ENCODE peak calls at places on chromosomes 2 and 18, in five cellular contexts. One of them, this sample, is unnamed.

GRCh38 chr2:30273574-30273929 is 42.2 kb downstream of the LBH start:
- DNase-seq in body of pancreas: no peak
- DNase-seq in HL-60: no peak
- DNase-seq in astrocyte of the spinal cord: no peak
- DNase-seq in endothelial cell: no peak
- DNase-seq in this sample: no peak

GRCh38 chr2:3320910-3321605 is 56.6 kb downstream of the EIPR1 start:
- DNase-seq in body of pancreas: no peak
- DNase-seq in HL-60: no peak
- DNase-seq in astrocyte of the spinal cord: no peak
- DNase-seq in endothelial cell: no peak
- DNase-seq in this sample: no peak

GRCh38 chr2:43225093-43225787 is 1.2 kb downstream of the ZFP36L2 start:
- DNase-seq in body of pancreas: peak; percentile 67
- DNase-seq in HL-60: no peak
- DNase-seq in astrocyte of the spinal cord: peak; percentile 78
- DNase-seq in endothelial cell: peak; percentile 28
- DNase-seq in this sample: peak; percentile 54

GRCh38 chr2:233480490-233481202 is 85.9 kb downstream of the USP40 start:
- DNase-seq in body of pancreas: no peak
- DNase-seq in HL-60: peak; percentile 76
- DNase-seq in astrocyte of the spinal cord: peak; percentile 43
- DNase-seq in endothelial cell: no peak
- DNase-seq in this sample: no peak

GRCh38 chr2:219254590-219255219 is 987 bp upstream of the TUBA4A start:
- DNase-seq in body of pancreas: no peak
- DNase-seq in HL-60: peak; percentile 80
- DNase-seq in astrocyte of the spinal cord: no peak
- DNase-seq in endothelial cell: no peak
- DNase-seq in this sample: no peak

GRCh38 chr2:63408530-63408929 is 179.7 kb downstream of the WDPCP start:
- DNase-seq in body of pancreas: no peak
- DNase-seq in HL-60: no peak
- DNase-seq in astrocyte of the spinal cord: no peak
- DNase-seq in endothelial cell: no peak
- DNase-seq in this sample: no peak

GRCh38 chr2:218882866-218883366 is 2.3 kb downstream of the WNT10A start:
- DNase-seq in body of pancreas: no peak
- DNase-seq in HL-60: no peak
- DNase-seq in astrocyte of the spinal cord: no peak
- DNase-seq in endothelial cell: no peak
- DNase-seq in this sample: no peak

GRCh38 chr18:7133181-7133580 is 15.6 kb upstream of the LAMA1 start:
- DNase-seq in body of pancreas: no peak
- DNase-seq in HL-60: no peak
- DNase-seq in astrocyte of the spinal cord: peak; percentile 44
- DNase-seq in endothelial cell: no peak
- DNase-seq in this sample: no peak

GRCh38 chr2:99101697-99102096 is 39.8 kb upstream of the C2orf15 start:
- DNase-seq in body of pancreas: no peak
- DNase-seq in HL-60: peak; percentile 23
- DNase-seq in astrocyte of the spinal cord: peak; percentile 12
- DNase-seq in endothelial cell: no peak
- DNase-seq in this sample: no peak

GRCh38 chr2:201172279-201172678 is 10.7 kb upstream of the CASP10 start:
- DNase-seq in body of pancreas: no peak
- DNase-seq in HL-60: no peak
- DNase-seq in astrocyte of the spinal cord: no peak
- DNase-seq in endothelial cell: no peak
- DNase-seq in this sample: no peak

GRCh38 chr2:120341977-120342376 is 4.0 kb upstream of the INHBB start:
- DNase-seq in body of pancreas: no peak
- DNase-seq in HL-60: peak; percentile 44
- DNase-seq in astrocyte of the spinal cord: no peak
- DNase-seq in endothelial cell: no peak
- DNase-seq in this sample: no peak

GRCh38 chr2:232432598-232433184 is 23.3 kb upstream of the ALPI start:
- DNase-seq in body of pancreas: no peak
- DNase-seq in HL-60: no peak
- DNase-seq in astrocyte of the spinal cord: no peak
- DNase-seq in endothelial cell: peak; percentile 72
- DNase-seq in this sample: no peak

GRCh38 chr18:7789853-7790552 is 222.9 kb downstream of the PTPRM start:
- DNase-seq in body of pancreas: peak; percentile 23
- DNase-seq in HL-60: no peak
- DNase-seq in astrocyte of the spinal cord: peak; percentile 60
- DNase-seq in endothelial cell: peak; percentile 33
- DNase-seq in this sample: peak; percentile 20

GRCh38 chr2:15860051-15860663 is 80.2 kb upstream of the MYCN start:
- DNase-seq in body of pancreas: no peak
- DNase-seq in HL-60: no peak
- DNase-seq in astrocyte of the spinal cord: no peak
- DNase-seq in endothelial cell: no peak
- DNase-seq in this sample: no peak

GRCh38 chr18:78664048-78664447 is 315.6 kb upstream of the SALL3 start:
- DNase-seq in body of pancreas: no peak
- DNase-seq in HL-60: no peak
- DNase-seq in astrocyte of the spinal cord: no peak
- DNase-seq in endothelial cell: no peak
- DNase-seq in this sample: no peak

GRCh38 chr2:216842634-216843033 is 17.2 kb downstream of the TNP1 start:
- DNase-seq in body of pancreas: peak; percentile 16
- DNase-seq in HL-60: no peak
- DNase-seq in astrocyte of the spinal cord: no peak
- DNase-seq in endothelial cell: no peak
- DNase-seq in this sample: no peak

GRCh38 chr2:215728504-215729065 is 284.8 kb downstream of the MREG start:
- DNase-seq in body of pancreas: no peak
- DNase-seq in HL-60: peak; percentile 59
- DNase-seq in astrocyte of the spinal cord: peak; percentile 98
- DNase-seq in endothelial cell: no peak
- DNase-seq in this sample: no peak

GRCh38 chr2:2639251-2640139 is 308.4 kb upstream of the MYT1L start:
- DNase-seq in body of pancreas: no peak
- DNase-seq in HL-60: no peak
- DNase-seq in astrocyte of the spinal cord: no peak
- DNase-seq in endothelial cell: no peak
- DNase-seq in this sample: no peak

GRCh38 chr2:31147645-31148044 is 9.4 kb upstream of the GALNT14 start:
- DNase-seq in body of pancreas: no peak
- DNase-seq in HL-60: no peak
- DNase-seq in astrocyte of the spinal cord: no peak
- DNase-seq in endothelial cell: no peak
- DNase-seq in this sample: no peak

GRCh38 chr18:32470136-32470712 is 458 bp downstream of the GAREM1 start:
- DNase-seq in body of pancreas: peak; percentile 57
- DNase-seq in HL-60: no peak
- DNase-seq in astrocyte of the spinal cord: no peak
- DNase-seq in endothelial cell: peak; percentile 46
- DNase-seq in this sample: peak; percentile 64

GRCh38 chr2:18630101-18630500 is 40.7 kb upstream of the NT5C1B start:
- DNase-seq in body of pancreas: no peak
- DNase-seq in HL-60: no peak
- DNase-seq in astrocyte of the spinal cord: peak; percentile 28
- DNase-seq in endothelial cell: no peak
- DNase-seq in this sample: no peak

GRCh38 chr2:196821195-196821594 is 12.0 kb upstream of the C2orf66 start:
- DNase-seq in body of pancreas: no peak
- DNase-seq in HL-60: no peak
- DNase-seq in astrocyte of the spinal cord: peak; percentile 26
- DNase-seq in endothelial cell: no peak
- DNase-seq in this sample: no peak

GRCh38 chr2:9310390-9310789 is 103.8 kb downstream of the ASAP2 start:
- DNase-seq in body of pancreas: peak; percentile 32
- DNase-seq in HL-60: no peak
- DNase-seq in astrocyte of the spinal cord: peak; percentile 82
- DNase-seq in endothelial cell: no peak
- DNase-seq in this sample: no peak

GRCh38 chr2:229129738-229130371 is 141.2 kb downstream of the PID1 start:
- DNase-seq in body of pancreas: no peak
- DNase-seq in HL-60: no peak
- DNase-seq in astrocyte of the spinal cord: peak; percentile 38
- DNase-seq in endothelial cell: no peak
- DNase-seq in this sample: no peak

GRCh38 chr2:223270538-223270937 is 218.5 kb downstream of the KCNE4 start:
- DNase-seq in body of pancreas: no peak
- DNase-seq in HL-60: no peak
- DNase-seq in astrocyte of the spinal cord: no peak
- DNase-seq in endothelial cell: no peak
- DNase-seq in this sample: no peak

GRCh38 chr2:227186751-227187150 is 22.3 kb downstream of the COL4A3 start:
- DNase-seq in body of pancreas: no peak
- DNase-seq in HL-60: no peak
- DNase-seq in astrocyte of the spinal cord: no peak
- DNase-seq in endothelial cell: no peak
- DNase-seq in this sample: no peak

GRCh38 chr18:44590976-44591375 is 89.7 kb upstream of the SETBP1 start:
- DNase-seq in body of pancreas: no peak
- DNase-seq in HL-60: no peak
- DNase-seq in astrocyte of the spinal cord: peak; percentile 10
- DNase-seq in endothelial cell: no peak
- DNase-seq in this sample: no peak

GRCh38 chr18:78670778-78671405 is 308.7 kb upstream of the SALL3 start:
- DNase-seq in body of pancreas: no peak
- DNase-seq in HL-60: no peak
- DNase-seq in astrocyte of the spinal cord: no peak
- DNase-seq in endothelial cell: no peak
- DNase-seq in this sample: no peak

GRCh38 chr2:234495076-234495800 is 1.6 kb downstream of the ARL4C start:
- DNase-seq in body of pancreas: no peak
- DNase-seq in HL-60: no peak
- DNase-seq in astrocyte of the spinal cord: no peak
- DNase-seq in endothelial cell: no peak
- DNase-seq in this sample: peak; percentile 49

GRCh38 chr2:213232649-213233437 is 51.4 kb upstream of the SPAG16 start:
- DNase-seq in body of pancreas: no peak
- DNase-seq in HL-60: peak; percentile 84
- DNase-seq in astrocyte of the spinal cord: peak; percentile 82
- DNase-seq in endothelial cell: no peak
- DNase-seq in this sample: peak; percentile 5

GRCh38 chr2:228728961-228729360 is 542.1 kb downstream of the PID1 start:
- DNase-seq in body of pancreas: no peak
- DNase-seq in HL-60: no peak
- DNase-seq in astrocyte of the spinal cord: peak; percentile 22
- DNase-seq in endothelial cell: no peak
- DNase-seq in this sample: no peak

GRCh38 chr18:79951545-79952456 is at the start of gene SLC66A2:
- DNase-seq in body of pancreas: peak; percentile 94
- DNase-seq in HL-60: peak; percentile 94
- DNase-seq in astrocyte of the spinal cord: peak; percentile 83
- DNase-seq in endothelial cell: peak; percentile 93
- DNase-seq in this sample: peak; percentile 100

GRCh38 chr2:239245872-239246701 is 154.7 kb downstream of the HDAC4 start:
- DNase-seq in body of pancreas: peak; percentile 75
- DNase-seq in HL-60: no peak
- DNase-seq in astrocyte of the spinal cord: no peak
- DNase-seq in endothelial cell: peak; percentile 34
- DNase-seq in this sample: peak; percentile 41

GRCh38 chr2:216188268-216188850 is 79.2 kb downstream of the XRCC5 start:
- DNase-seq in body of pancreas: no peak
- DNase-seq in HL-60: no peak
- DNase-seq in astrocyte of the spinal cord: no peak
- DNase-seq in endothelial cell: no peak
- DNase-seq in this sample: no peak

GRCh38 chr2:225164406-225165048 is 122.3 kb upstream of the DOCK10 start:
- DNase-seq in body of pancreas: no peak
- DNase-seq in HL-60: no peak
- DNase-seq in astrocyte of the spinal cord: no peak
- DNase-seq in endothelial cell: no peak
- DNase-seq in this sample: no peak

GRCh38 chr2:100292022-100292580 is 30.2 kb downstream of the LONRF2 start:
- DNase-seq in body of pancreas: peak; percentile 29
- DNase-seq in HL-60: peak; percentile 88
- DNase-seq in astrocyte of the spinal cord: peak; percentile 85
- DNase-seq in endothelial cell: no peak
- DNase-seq in this sample: no peak
- TF ChIP-seq CTCF in body of pancreas: no peak
- TF ChIP-seq CTCF in HL-60: no peak
- TF ChIP-seq CTCF in astrocyte of the spinal cord: no peak
- TF ChIP-seq CTCF in endothelial cell: no peak
- TF ChIP-seq CTCF in this sample: no peak

GRCh38 chr2:73983322-73984202 is 1.1 kb upstream of the TET3 start:
- DNase-seq in body of pancreas: peak; percentile 98
- DNase-seq in HL-60: peak; percentile 45
- DNase-seq in astrocyte of the spinal cord: no peak
- DNase-seq in endothelial cell: no peak
- DNase-seq in this sample: peak; percentile 31
- TF ChIP-seq CTCF in body of pancreas: no peak
- TF ChIP-seq CTCF in HL-60: no peak
- TF ChIP-seq CTCF in astrocyte of the spinal cord: no peak
- TF ChIP-seq CTCF in endothelial cell: no peak
- TF ChIP-seq CTCF in this sample: no peak

GRCh38 chr2:122172812-122173211 is 417.4 kb downstream of the TSN start:
- DNase-seq in body of pancreas: no peak
- DNase-seq in HL-60: no peak
- DNase-seq in astrocyte of the spinal cord: no peak
- DNase-seq in endothelial cell: no peak
- DNase-seq in this sample: no peak

GRCh38 chr2:122164964-122165363 is 409.5 kb downstream of the TSN start:
- DNase-seq in body of pancreas: no peak
- DNase-seq in HL-60: no peak
- DNase-seq in astrocyte of the spinal cord: no peak
- DNase-seq in endothelial cell: no peak
- DNase-seq in this sample: no peak

GRCh38 chr2:122166820-122167219 is 411.4 kb downstream of the TSN start:
- DNase-seq in body of pancreas: no peak
- DNase-seq in HL-60: no peak
- DNase-seq in astrocyte of the spinal cord: no peak
- DNase-seq in endothelial cell: no peak
- DNase-seq in this sample: no peak

GRCh38 chr2:122167561-122167960 is 412.1 kb downstream of the TSN start:
- DNase-seq in body of pancreas: no peak
- DNase-seq in HL-60: no peak
- DNase-seq in astrocyte of the spinal cord: no peak
- DNase-seq in endothelial cell: no peak
- DNase-seq in this sample: peak; percentile 10

DNA sequence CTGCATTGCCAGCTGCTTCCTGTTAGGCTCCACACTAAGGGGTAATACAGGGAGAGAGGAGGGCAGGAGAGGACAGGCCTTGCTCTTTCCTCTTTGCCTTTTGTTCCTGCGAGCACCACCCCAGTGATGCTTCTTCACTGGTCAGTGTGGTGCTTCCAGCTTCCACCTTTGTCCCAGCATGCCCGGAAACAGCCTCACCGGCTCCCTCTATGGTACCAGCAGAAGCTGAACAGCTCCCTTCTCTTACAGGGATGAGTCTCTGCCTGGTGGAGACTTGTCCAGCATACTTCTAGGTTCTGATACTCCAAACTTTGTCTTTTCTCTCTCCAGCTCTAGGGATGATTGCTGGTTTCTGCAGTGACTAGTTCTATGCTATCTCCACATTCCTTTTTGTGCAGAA is 413.3 kb downstream of the TSN start:
- DNase-seq in body of pancreas: no peak
- DNase-seq in HL-60: no peak
- DNase-seq in astrocyte of the spinal cord: no peak
- DNase-seq in endothelial cell: peak; percentile 30
- DNase-seq in this sample: no peak
- TF ChIP-seq CTCF in body of pancreas: no peak
- TF ChIP-seq CTCF in HL-60: no peak
- TF ChIP-seq CTCF in astrocyte of the spinal cord: no peak
- TF ChIP-seq CTCF in endothelial cell: no peak
- TF ChIP-seq CTCF in this sample: no peak

GRCh38 chr2:172095905-172096660 is 6.6 kb downstream of the DLX2 start:
- DNase-seq in body of pancreas: no peak
- DNase-seq in HL-60: no peak
- DNase-seq in astrocyte of the spinal cord: no peak
- DNase-seq in endothelial cell: no peak
- DNase-seq in this sample: no peak
- TF ChIP-seq CTCF in body of pancreas: no peak
- TF ChIP-seq CTCF in HL-60: no peak
- TF ChIP-seq CTCF in astrocyte of the spinal cord: peak; percentile 32
- TF ChIP-seq CTCF in endothelial cell: no peak
- TF ChIP-seq CTCF in this sample: peak; percentile 14